ENCODE peak calls at places on chromosomes 2 and 18, in four cellular contexts. D is MM.1S, S is mucosa of descending colon, T is left lung. O is an unnamed sample.

GRCh38 chr2:219403861-219404260 is 14.3 kb upstream of the DES start:
- DNase-seq in D (no peak), S (no peak), T (no peak), O (no peak)

GRCh38 chr18:58148954-58149471 is 105.0 kb downstream of the NEDD4L start:
- DNase-seq in D (no peak), S (peak; percentile 55), T (no peak), O (no peak)

GRCh38 chr2:126770466-126770865 is 114.5 kb downstream of the GYPC start:
- DNase-seq in T (no peak), D (no peak), S (no peak), O (no peak)

GRCh38 chr2:9310390-9310789 is 103.8 kb downstream of the ASAP2 start:
- DNase-seq in S (peak; percentile 30), T (no peak), D (no peak), O (peak; percentile 33)

GRCh38 chr2:65666156-65666725 is 233.8 kb upstream of the SPRED2 start:
- DNase-seq in S (no peak), D (peak; percentile 32), T (no peak), O (no peak)

GRCh38 chr2:124024491-124025348 is at the start of gene CNTNAP5:
- DNase-seq in T (peak; percentile 57), D (no peak), S (peak; percentile 54), O (no peak)

GRCh38 chr2:120508581-120509041 is 162.7 kb downstream of the INHBB start:
- DNase-seq in S (no peak), D (no peak), T (no peak), O (no peak)

GRCh38 chr2:135790423-135790822 is 46.6 kb downstream of the LCT start:
- DNase-seq in T (no peak), D (no peak), S (no peak), O (no peak)

GRCh38 chr2:206158563-206159345 is 490 bp downstream of the NDUFS1 start:
- DNase-seq in D (no peak), S (no peak), T (no peak), O (no peak)

GRCh38 chr2:122929347-122929746 is 1095.7 kb upstream of the CNTNAP5 start:
- DNase-seq in D (no peak), S (no peak), T (no peak), O (no peak)

GRCh38 chr2:111221701-111222100 is 101.0 kb downstream of the BCL2L11 start:
- DNase-seq in D (no peak), T (no peak), S (no peak), O (no peak)

GRCh38 chr2:68475110-68475509 is 7.7 kb downstream of the APLF start:
- DNase-seq in T (no peak), S (no peak), D (no peak), O (no peak)

GRCh38 chr18:39184176-39184575 is 1618.6 kb upstream of the CELF4 start:
- DNase-seq in D (no peak), T (no peak), S (no peak), O (no peak)

GRCh38 chr18:12336887-12337286 is 28.8 kb downstream of the TUBB6 start:
- DNase-seq in S (no peak), D (peak; percentile 15), T (no peak), O (peak; percentile 72)

GRCh38 chr18:48872234-48873145 is 78.3 kb downstream of the SMAD7 start:
- DNase-seq in T (no peak), D (no peak), S (no peak), O (no peak)

GRCh38 chr2:53859354-53860159 is at the start of gene GPR75:
- DNase-seq in S (peak; percentile 12), T (no peak), D (no peak), O (no peak)

GRCh38 chr2:185990861-185991525 is 252.4 kb downstream of the FSIP2 start:
- DNase-seq in T (no peak), D (no peak), S (peak; percentile 13), O (peak; percentile 34)

GRCh38 chr2:174603280-174603679 is 5.7 kb upstream of the WIPF1 start:
- DNase-seq in S (peak; percentile 74), D (peak; percentile 59), T (peak; percentile 53), O (peak; percentile 49)

GRCh38 chr2:20680744-20681143 is 13.8 kb downstream of the GDF7 start:
- DNase-seq in T (no peak), S (no peak), D (no peak), O (no peak)

GRCh38 chr2:62539892-62540785 is 34.1 kb upstream of the TMEM17 start:
- DNase-seq in S (no peak), T (no peak), D (no peak), O (no peak)

GRCh38 chr2:150882751-150883520 is 378.7 kb downstream of the RBM43 start:
- DNase-seq in S (no peak), D (no peak), T (no peak), O (peak; percentile 6)

GRCh38 chr18:39872566-39872965 is 2082.5 kb upstream of the PIK3C3 start:
- DNase-seq in S (no peak), T (no peak), D (no peak), O (no peak)

GRCh38 chr2:213995400-213996105 is 415.3 kb upstream of the VWC2L start:
- DNase-seq in T (no peak), D (no peak), S (no peak), O (no peak)

GRCh38 chr2:212494413-212495020 is 44.1 kb downstream of the ERBB4 start:
- DNase-seq in T (no peak), S (no peak), D (no peak), O (no peak)

GRCh38 chr2:32719933-32720716 is 92.3 kb downstream of the TTC27 start:
- DNase-seq in T (no peak), D (no peak), S (no peak), O (no peak)

GRCh38 chr2:100244881-100245605 is 77.3 kb downstream of the LONRF2 start:
- DNase-seq in S (no peak), D (no peak), T (no peak), O (no peak)

GRCh38 chr2:96565111-96565510 is 28.6 kb downstream of the ARID5A start:
- DNase-seq in D (no peak), T (no peak), S (no peak), O (no peak)

GRCh38 chr2:239625106-239625845 is 224.5 kb upstream of the HDAC4 start:
- DNase-seq in D (no peak), T (no peak), S (no peak), O (no peak)

GRCh38 chr2:160367887-160368286 is 125.7 kb downstream of the RBMS1 start:
- DNase-seq in T (no peak), D (peak; percentile 69), S (no peak), O (no peak)

GRCh38 chr18:80239830-80240229 is 7.5 kb downstream of the PARD6G start:
- DNase-seq in D (no peak), T (no peak), S (no peak), O (no peak)

DNA sequence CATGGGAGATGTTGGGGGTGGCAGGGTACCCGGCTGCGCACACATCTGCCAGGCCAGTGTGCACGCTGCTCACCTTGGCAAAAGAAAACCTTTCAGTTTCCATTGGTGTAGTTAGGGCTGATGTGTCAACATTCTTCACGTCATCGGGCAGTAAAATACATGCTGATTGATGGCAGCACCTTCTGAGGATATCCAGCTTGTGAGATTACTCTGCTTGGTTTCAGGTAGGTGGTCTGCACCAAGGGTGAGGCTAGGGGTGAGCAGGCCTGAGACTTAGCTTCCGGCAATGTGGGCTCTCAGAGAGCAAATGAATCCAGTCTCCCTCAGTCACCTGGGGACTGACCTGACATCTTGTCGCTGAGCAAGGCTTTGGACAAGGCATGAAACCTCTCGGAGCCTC is 19.3 kb upstream of the ACKR3 start:
- DNase-seq in S (no peak), T (no peak), D (no peak), O (no peak)
- H3K4me1 ChIP-seq in S (no peaks in the 10 kb centered on the region), T (no peaks in the 10 kb centered on the region), D (peaks cover 27% of the 10 kb centered on the region), O (no peaks in the 10 kb centered on the region)

DNA sequence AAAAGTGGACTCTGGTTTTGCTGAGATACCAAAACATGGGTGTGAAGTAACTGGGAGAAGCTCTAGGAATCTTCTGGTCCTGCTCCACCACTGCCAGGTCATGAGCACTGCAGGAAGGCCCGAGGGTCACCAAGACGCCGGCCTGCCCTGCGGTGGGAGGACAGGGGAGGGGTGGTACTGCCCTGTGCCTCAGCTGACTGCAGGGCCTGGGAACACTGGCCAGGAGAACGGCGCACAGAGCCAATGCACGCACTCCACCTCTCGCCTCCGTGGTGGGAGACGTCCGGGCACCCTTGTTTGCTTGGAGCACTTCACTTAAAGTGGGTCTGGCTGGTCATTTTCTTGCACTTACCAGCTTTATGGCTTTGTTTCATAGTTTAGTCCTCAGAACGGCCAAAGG is 153.4 kb downstream of the SH3RF3 start:
- DNase-seq in S (no peak), T (no peak), D (no peak), O (no peak)
- TF ChIP-seq CTCF in S (no peak), T (no peak), D (no peak), O (no peak)

GRCh38 chr2:46479265-46479664 is at the start of gene TMEM247:
- DNase-seq in T (no peak), S (no peak), D (no peak), O (no peak)
- H3K4me1 ChIP-seq in T (no peaks in the 10 kb centered on the region), S (no peaks in the 10 kb centered on the region), D (peaks cover 6% of the 10 kb centered on the region), O (peaks cover 5% of the 10 kb centered on the region)

DNA sequence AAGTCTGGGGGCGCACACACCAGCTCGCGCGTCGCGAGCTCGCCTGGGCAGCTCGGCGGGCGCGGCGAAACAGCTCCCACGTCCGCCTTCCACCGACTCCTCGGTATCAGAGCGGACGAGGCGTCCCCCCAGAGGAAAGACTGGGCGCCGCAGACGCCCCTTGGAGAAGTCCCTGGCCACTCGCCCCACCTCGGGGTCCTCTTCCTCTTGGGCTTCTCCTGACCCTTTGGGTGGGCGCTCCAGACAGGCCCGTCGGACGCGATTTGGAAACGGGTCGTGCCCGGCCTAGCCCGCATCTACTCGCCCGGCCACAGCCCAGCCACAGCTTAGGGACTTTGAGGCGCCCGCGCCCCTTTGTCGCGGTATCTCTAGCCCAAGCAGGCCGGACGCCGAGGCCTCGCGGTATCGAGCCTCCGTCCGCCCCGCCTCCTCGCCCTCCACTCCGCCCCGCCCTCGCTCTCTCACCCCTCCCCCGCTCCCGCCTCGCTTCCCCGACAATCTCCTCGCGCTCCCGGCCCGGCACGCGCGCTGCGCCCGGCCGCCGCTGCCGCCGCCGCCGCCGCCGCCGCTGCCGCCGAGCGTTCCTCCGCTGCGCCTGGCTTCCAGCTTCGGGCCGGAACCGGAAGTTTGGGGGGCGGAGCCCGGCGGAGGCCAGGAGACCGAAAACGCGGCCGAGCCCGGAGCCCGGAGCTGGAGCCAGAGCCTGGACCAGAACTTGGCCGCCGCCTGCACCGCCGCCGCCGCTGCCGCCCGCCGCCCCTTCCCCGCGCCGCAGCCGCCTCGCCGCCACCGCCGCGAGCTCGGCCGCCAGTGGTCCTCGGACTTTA is 752 bp upstream of the ACVR2A start:
- DNase-seq in S (peak; percentile 95), D (peak; percentile 92), T (peak; percentile 93), O (peak; percentile 92)
- TF ChIP-seq CTCF in S (no peak), D (no peak), T (peak; percentile 16), O (peak; percentile 1)

DNA sequence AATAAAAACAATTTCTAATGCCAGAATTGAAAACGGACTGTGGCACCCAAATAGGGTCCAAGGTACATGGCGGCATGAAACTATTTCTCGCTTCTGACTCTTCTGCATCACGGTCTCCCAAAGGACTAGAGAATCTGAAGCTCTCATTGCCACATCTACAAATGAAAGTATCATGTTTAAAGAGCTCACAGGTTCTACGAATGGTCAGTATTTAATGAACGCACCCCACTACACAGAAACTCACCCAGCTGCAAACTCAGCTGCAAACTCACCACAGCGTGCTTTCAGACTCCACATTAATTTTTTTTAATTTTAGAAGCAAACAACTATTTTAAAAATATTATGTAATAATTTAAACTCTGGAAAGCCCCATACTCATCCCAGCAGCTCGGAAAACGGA is 1.1 kb downstream of the CLASP1 start:
- DNase-seq in S (peak; percentile 5), D (peak; percentile 39), T (no peak), O (no peak)
- H3K4me1 ChIP-seq in S (peaks cover 22% of the 10 kb centered on the region), D (peaks cover 9% of the 10 kb centered on the region), T (peaks cover 8% of the 10 kb centered on the region), O (peaks cover 10% of the 10 kb centered on the region)

O was measured in Caco-2.